ENCODE peak calls at places on chromosome 1, in eight cellular contexts. W is left ventricle myocardium inferior, Y is ovary, Z is cardiac muscle cell, K is esophagus squamous epithelium, O is GM23338, D is upper lobe of left lung, E is H1. X is an unnamed sample. For H3K4me1, the result is how much of the 10 kb centered on the place peaks cover.

GRCh38 chr1:43965316-43965715 is 4.5 kb upstream of the DPH2 start:
- DNase-seq in E (no peak), Y (no peak), O (no peak), W (no peak), K (no peak), D (no peak), Z (no peak), X (no peak)

GRCh38 chr1:67652800-67653199 is 32.2 kb upstream of the GADD45A start:
- DNase-seq in Z (peak), Y (no peak), O (peak), E (no peak), D (no peak), K (no peak), W (no peak), X (no peak)

GRCh38 chr1:154895779-154896178 is 25.7 kb upstream of the KCNN3 start:
- DNase-seq in Z (peak), Y (no peak), E (no peak), D (no peak), O (no peak), W (no peak), K (no peak), X (no peak)

GRCh38 chr1:93616996-93617669 is 64.5 kb downstream of the BCAR3 start:
- DNase-seq in Y (no peak), Z (peak), E (no peak), D (peak), W (peak), K (no peak), O (no peak), X (no peak)

GRCh38 chr1:95021794-95022193 is 51.0 kb downstream of the ALG14 start:
- DNase-seq in Z (no peak), Y (no peak), O (no peak), K (no peak), D (no peak), W (no peak), E (no peak), X (no peak)

GRCh38 chr1:88890790-88891317 is 513 bp downstream of the GTF2B start:
- DNase-seq in K (no peak), Z (peak), W (no peak), Y (peak), O (peak), D (peak), E (no peak), X (no peak)

GRCh38 chr1:115168026-115168425 is 78.7 kb upstream of the TSPAN2 start:
- DNase-seq in K (no peak), D (no peak), Z (no peak), E (no peak), O (no peak), W (no peak), Y (no peak), X (no peak)

GRCh38 chr1:39047374-39048229 is 21.5 kb downstream of the NDUFS5 start:
- DNase-seq in D (no peak), Y (no peak), K (no peak), E (no peak), W (peak), O (no peak), Z (peak), X (peak)

GRCh38 chr1:99627615-99628014 is 18.3 kb upstream of the PALMD start:
- DNase-seq in E (no peak), O (no peak), Z (no peak), K (no peak), Y (no peak), D (no peak), W (no peak), X (no peak)

GRCh38 chr1:226690460-226690982 is 48.6 kb downstream of the ITPKB start:
- DNase-seq in W (no peak), Z (peak), O (no peak), E (no peak), K (no peak), D (peak), Y (no peak), X (no peak)

GRCh38 chr1:116814935-116815334 is 60.7 kb downstream of the CD2 start:
- DNase-seq in W (no peak), E (no peak), O (no peak), D (no peak), Z (no peak), Y (no peak), K (no peak), X (no peak)

GRCh38 chr1:210477328-210477924 is 148.7 kb downstream of the HHAT start:
- DNase-seq in Y (no peak), K (no peak), O (no peak), W (no peak), D (no peak), Z (no peak), E (no peak), X (no peak)

GRCh38 chr1:168826269-168826668 is 97.3 kb upstream of the DPT start:
- DNase-seq in D (no peak), W (no peak), K (no peak), Y (no peak), Z (no peak), O (no peak), E (no peak), X (no peak)

GRCh38 chr1:2224170-2224584 is 3.9 kb upstream of the SKI start:
- DNase-seq in E (no peak), Y (no peak), D (peak), Z (no peak), O (no peak), K (no peak), W (no peak), X (no peak)

GRCh38 chr1:2226525-2227340 is 1.4 kb upstream of the SKI start:
- DNase-seq in W (no peak), Z (no peak), O (peak), Y (peak), K (no peak), E (no peak), D (peak), X (no peak)

GRCh38 chr1:2224621-2225020 is 3.5 kb upstream of the SKI start:
- DNase-seq in Y (peak), O (peak), W (no peak), D (no peak), K (no peak), E (no peak), Z (no peak), X (no peak)

GRCh38 chr1:2227341-2228156 is 570 bp upstream of the SKI start:
- DNase-seq in D (peak), Z (peak), W (peak), K (peak), Y (peak), O (peak), E (peak), X (peak)

DNA sequence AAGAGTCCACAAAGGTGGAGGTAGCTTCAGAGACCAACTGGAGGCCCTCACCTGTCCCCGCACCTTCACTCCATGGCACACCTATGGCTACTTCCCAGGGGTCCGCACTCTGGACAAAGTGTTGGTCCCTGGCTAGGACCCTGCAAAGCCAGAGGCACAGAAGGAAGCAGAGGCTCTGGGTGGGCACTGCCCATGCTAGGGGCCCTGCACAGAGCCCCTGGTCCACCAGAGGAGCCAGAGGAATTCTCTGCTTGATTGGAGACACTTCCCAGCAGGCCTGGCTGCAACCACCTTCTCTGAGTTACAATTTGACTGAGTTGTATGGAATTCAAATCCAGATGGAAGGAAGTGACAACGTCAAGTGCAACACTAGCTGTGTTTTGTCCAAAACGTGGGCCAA is 3.1 kb upstream of the SKI start:
- DNase-seq in D (no peak), O (peak), Z (no peak), Y (peak), K (no peak), W (no peak), E (no peak), X (no peak)
- H3K27ac ChIP-seq in D (no peak), O (no peak), Z (no peak), Y (no peak), K (no peak), W (no peak), E (no peak), X (no peak)

GRCh38 chr1:230121950-230122349 is 54.9 kb downstream of the GALNT2 start:
- DNase-seq in O (no peak), E (no peak), K (no peak), Y (no peak), W (no peak), D (no peak), Z (no peak), X (no peak)
- H3K4me1 ChIP-seq in O (under half), E (under half), K (under half), Y (under half), W (half or more), D (under half), Z (under half), X (under half)

DNA sequence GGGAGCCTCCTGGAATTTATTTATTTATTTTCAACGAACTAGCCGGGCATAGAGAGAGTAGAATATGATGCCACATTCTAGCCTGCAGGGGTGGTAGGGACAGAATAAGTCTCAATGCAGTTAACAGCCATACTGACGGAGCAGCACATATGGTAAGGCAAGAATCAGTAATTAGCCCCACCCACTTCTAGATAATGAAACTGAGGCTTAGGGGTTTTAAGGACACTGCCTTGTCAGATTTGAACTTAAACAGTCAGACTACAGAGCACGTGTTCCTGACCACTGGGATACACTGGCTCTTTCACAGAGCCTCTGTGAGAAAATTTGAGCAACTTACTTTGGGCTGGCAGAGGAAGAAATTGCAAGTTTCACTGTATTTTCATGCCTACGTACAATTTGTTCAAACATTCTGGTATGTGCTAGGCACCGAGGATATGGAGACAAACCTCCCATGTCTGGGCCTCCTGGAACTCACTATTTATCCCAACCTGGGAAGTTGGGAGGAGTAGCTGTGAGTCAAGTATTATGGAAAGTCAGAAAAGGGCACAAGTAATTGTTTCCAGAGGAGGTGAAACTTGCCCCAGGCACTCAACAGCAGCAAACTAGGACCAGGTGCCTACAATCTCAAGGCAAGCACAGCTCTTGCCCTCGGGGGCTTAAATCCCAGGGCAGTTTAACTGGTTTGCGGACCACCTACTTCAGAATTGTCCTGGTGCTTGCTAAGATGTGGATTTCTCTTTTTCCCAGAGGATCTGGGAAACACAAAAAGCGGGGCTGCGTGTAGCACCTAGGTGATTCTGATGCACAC is 1.6 kb upstream of the CLIC4 start:
- DNase-seq in W (no peak), K (no peak), O (peak), E (no peak), D (no peak), Z (peak), Y (no peak), X (peak)
- H3K4me3 ChIP-seq in W (no peak), K (no peak), O (peak), E (no peak), D (no peak), Z (no peak), Y (no peak), X (no peak)

GRCh38 chr1:53572061-53572801 is 113.0 kb downstream of the DMRTB1 start:
- DNase-seq in Y (no peak), D (peak), O (no peak), E (no peak), K (no peak), W (no peak), Z (no peak), X (peak)
- H3K27ac ChIP-seq in Y (no peak), D (no peak), O (no peak), E (no peak), K (no peak), W (no peak), Z (peak), X (no peak)

DNA sequence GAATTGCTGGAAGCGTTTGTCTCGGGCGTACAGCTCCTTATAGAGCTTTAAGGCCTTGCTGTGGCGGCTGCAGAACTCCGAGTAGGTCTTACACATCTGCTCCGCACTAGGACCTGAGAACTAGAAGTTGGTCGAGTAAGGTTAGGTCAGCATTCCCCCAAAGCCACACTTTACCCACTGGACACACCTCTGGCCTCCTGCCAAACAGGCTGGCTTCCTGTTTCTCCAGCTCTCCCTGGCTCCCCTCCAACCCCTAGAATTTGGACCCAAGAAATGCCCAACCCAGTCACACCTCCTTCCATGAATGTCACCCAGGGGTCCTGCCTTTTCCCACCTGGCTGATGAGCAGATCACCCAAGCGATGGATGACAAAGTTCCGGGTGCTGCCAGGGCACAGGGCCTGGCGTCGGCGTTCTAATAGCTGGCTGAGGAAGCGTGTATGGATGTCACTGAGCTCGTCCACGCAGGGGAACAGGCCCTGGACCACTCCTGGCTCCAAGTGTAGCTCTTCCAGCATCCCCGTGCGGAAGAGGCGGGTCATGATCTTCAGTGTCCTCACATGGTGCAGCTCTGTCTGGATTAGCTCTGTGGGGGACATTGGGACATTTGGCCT is 15.6 kb downstream of the ARHGEF2 start:
- DNase-seq in E (no peak), O (no peak), Z (peak), D (peak), K (no peak), W (no peak), Y (no peak), X (no peak)
- H3K4me1 ChIP-seq in E (under half), O (under half), Z (under half), D (under half), K (under half), W (half or more), Y (under half), X (under half)